ENCODE peak calls at places on chromosomes 12 and 14, in seven cellular contexts. R is epithelial cell of esophagus; G is activated naive CD4-positive, alpha-beta T cell treated with Interleukin-2 at 50 U/mL for 16 hours; U is heart right ventricle; E is KG1; Y is NCI-H1092; F is activated T-cell treated with anti-CD3 and anti-CD28 coated beads, Interleukin-2, amount 50 U/mL, for 72 hours. L is an unnamed sample.

GRCh38 chr14:55819610-55820304 is 239.8 kb downstream of the KTN1 start:
- DNase-seq in Y (no peak), G (no peak), F (no peak), E (no peak), R (no peak), U (no peak), L (no peak)

GRCh38 chr14:59358105-59358504 is 107.1 kb downstream of the GPR135 start:
- DNase-seq in G (no peak), R (peak), Y (no peak), U (peak), E (no peak), F (no peak), L (peak)

GRCh38 chr12:48157889-48158370 is 615 bp upstream of the ASB8 start:
- DNase-seq in U (no peak), Y (no peak), E (no peak), G (peak), R (no peak), F (peak), L (no peak)

GRCh38 chr14:94686511-94687160 is 74.4 kb downstream of the SERPINA3 start:
- DNase-seq in G (no peak), U (no peak), E (no peak), Y (no peak), F (no peak), R (no peak), L (no peak)

GRCh38 chr14:88129306-88130056 is 124.5 kb downstream of the GPR65 start:
- DNase-seq in E (no peak), Y (no peak), F (peak), R (peak), U (no peak), G (no peak), L (no peak)

GRCh38 chr14:49858383-49858782 is 5.8 kb upstream of the NEMF start:
- DNase-seq in G (no peak), Y (no peak), F (peak), E (no peak), R (no peak), U (no peak), L (no peak)

GRCh38 chr12:48542300-48542928 is 17.0 kb downstream of the OR8S1 start:
- DNase-seq in F (peak), Y (peak), G (peak), E (no peak), U (peak), R (peak), L (peak)

GRCh38 chr14:51139221-51139681 is 44.3 kb upstream of the TRIM9 start:
- DNase-seq in F (no peak), U (no peak), R (peak), G (no peak), Y (no peak), E (no peak), L (peak)

GRCh38 chr14:39102265-39102968 is 618 bp downstream of the SEC23A start:
- DNase-seq in F (no peak), R (peak), G (no peak), E (no peak), U (no peak), Y (no peak), L (peak)

GRCh38 chr12:93645702-93646101 is 31.5 kb upstream of the CRADD start:
- DNase-seq in U (no peak), G (no peak), Y (no peak), F (no peak), E (no peak), R (peak), L (peak)

GRCh38 chr12:115137812-115138521 is 454.0 kb upstream of the TBX3 start:
- DNase-seq in U (no peak), G (no peak), E (no peak), R (no peak), Y (no peak), F (no peak), L (no peak)

GRCh38 chr14:91119556-91120311 is 5.9 kb downstream of the DGLUCY start:
- DNase-seq in F (no peak), G (no peak), U (no peak), Y (no peak), R (peak), E (no peak), L (peak)

GRCh38 chr12:124921200-124922008 is 7.0 kb upstream of the UBC start:
- DNase-seq in R (peak), U (peak), Y (no peak), F (peak), E (no peak), G (peak), L (no peak)

GRCh38 chr14:22547948-22548750 is 40.9 kb downstream of the DAD1 start:
- DNase-seq in Y (no peak), U (no peak), E (no peak), R (no peak), G (no peak), F (no peak), L (peak)

GRCh38 chr12:52242442-52243263 is 9.6 kb downstream of the KRT7 start:
- DNase-seq in E (no peak), Y (no peak), U (no peak), G (no peak), F (no peak), R (no peak), L (no peak)

GRCh38 chr14:66111891-66112290 is 374.3 kb upstream of the CCDC196 start:
- DNase-seq in F (no peak), G (no peak), U (no peak), R (peak), Y (no peak), E (no peak), L (no peak)

GRCh38 chr14:29039171-29039570 is 272.6 kb downstream of the FOXG1 start:
- DNase-seq in Y (no peak), U (no peak), F (no peak), E (no peak), R (no peak), G (no peak), L (no peak)

GRCh38 chr12:133233006-133233405 is 2.7 kb downstream of the ANHX start:
- DNase-seq in Y (no peak), E (no peak), U (no peak), F (no peak), G (no peak), R (no peak), L (no peak)

GRCh38 chr12:57737467-57738141 is 938 bp downstream of the AGAP2 start:
- DNase-seq in Y (no peak), R (no peak), F (no peak), G (no peak), E (no peak), U (no peak), L (no peak)

GRCh38 chr14:34220921-34221320 is 241.1 kb downstream of the SPTSSA start:
- DNase-seq in Y (no peak), F (no peak), R (no peak), G (peak), U (no peak), E (no peak), L (no peak)

GRCh38 chr14:93304771-93305170 is 28.1 kb downstream of the BTBD7 start:
- DNase-seq in F (no peak), Y (no peak), E (no peak), U (no peak), R (peak), G (no peak), L (peak)

GRCh38 chr14:65424531-65424930 is 12.0 kb downstream of the FUT8 start:
- DNase-seq in F (no peak), R (no peak), E (no peak), Y (no peak), U (no peak), G (no peak), L (no peak)

GRCh38 chr14:81211844-81212243 is 8.9 kb downstream of the GTF2A1 start:
- DNase-seq in U (peak), R (peak), E (no peak), G (peak), F (peak), Y (no peak), L (peak)

GRCh38 chr14:99579903-99580570 is 24.0 kb downstream of the CCDC85C start:
- DNase-seq in F (no peak), U (no peak), R (peak), E (no peak), G (no peak), Y (no peak), L (peak)

GRCh38 chr12:56296207-56296785 is 3.8 kb downstream of the CS start:
- DNase-seq in F (no peak), E (no peak), G (no peak), R (no peak), U (no peak), Y (no peak), L (no peak)

GRCh38 chr14:101075025-101075800 is 171.7 kb upstream of the RTL1 start:
- DNase-seq in R (no peak), F (peak), U (no peak), Y (no peak), G (no peak), E (no peak), L (no peak)

GRCh38 chr14:62532186-62532585 is 513.1 kb downstream of the KCNH5 start:
- DNase-seq in E (no peak), G (no peak), U (no peak), R (peak), Y (no peak), F (no peak), L (no peak)

GRCh38 chr12:88884600-88884999 is 304.3 kb upstream of the KITLG start:
- DNase-seq in E (no peak), U (no peak), R (no peak), G (no peak), Y (no peak), F (no peak), L (no peak)

GRCh38 chr14:104084251-104085002 is 1.1 kb upstream of the ASPG start:
- DNase-seq in Y (no peak), R (no peak), U (no peak), G (no peak), E (no peak), F (no peak), L (no peak)

GRCh38 chr12:46830731-46831334 is 5.0 kb upstream of the SLC38A4 start:
- DNase-seq in F (peak), G (no peak), E (no peak), R (peak), Y (no peak), U (peak), L (no peak)

GRCh38 chr12:94553130-94553519 is 93.5 kb upstream of the CEP83 start:
- DNase-seq in Y (no peak), U (no peak), F (no peak), G (no peak), R (peak), E (no peak), L (peak)

GRCh38 chr14:79971330-79971729 is 240.0 kb downstream of the DIO2 start:
- DNase-seq in E (no peak), Y (no peak), U (no peak), F (no peak), R (peak), G (no peak), L (peak)

GRCh38 chr12:93080994-93081809 is 152.1 kb upstream of the EEA1 start:
- DNase-seq in Y (no peak), F (no peak), E (no peak), R (no peak), G (no peak), U (no peak), L (peak)

L was measured in renal cortical epithelial cell.